ENCODE peak calls at places on chromosome X, in four cellular contexts. O is brain microvascular endothelial cell, Q is fibroblast of lung, K is germinal center. V is an unnamed sample.
A peak's percentile ranks its signal among the peaks of the same experiment; 100 is the strongest.

GRCh38 chrX:55709735-55710134 is 7.8 kb upstream of the RRAGB start:
- DNase-seq in O (no peak), Q (no peak), K (no peak), V (no peak)

GRCh38 chrX:53440101-53440500 is 5.9 kb upstream of the HSD17B10 start:
- DNase-seq in O (no peak), Q (no peak), K (no peak), V (no peak)

GRCh38 chrX:56798866-56799864 is 70.1 kb downstream of the NBDY start:
- DNase-seq in O (no peak), Q (no peak), K (no peak), V (no peak)

GRCh38 chrX:153646620-153647373 is at the start of gene DUSP9:
- DNase-seq in O (no peak), Q (peak; percentile 21), K (no peak), V (peak; percentile 69)

GRCh38 chrX:46573331-46573895 is at the start of gene CHST7:
- DNase-seq in O (peak; percentile 53), Q (peak; percentile 75), K (peak; percentile 49), V (peak; percentile 69)

GRCh38 chrX:130704053-130705038 is 198.7 kb downstream of the ENOX2 start:
- DNase-seq in O (peak; percentile 12), Q (peak; percentile 47), K (no peak), V (peak; percentile 9)

GRCh38 chrX:134452591-134452990 is 7.4 kb upstream of the HPRT1 start:
- DNase-seq in O (no peak), Q (no peak), K (no peak), V (no peak)

GRCh38 chrX:103253608-103254007 is 1.3 kb downstream of the TCEAL8 start:
- DNase-seq in O (no peak), Q (peak; percentile 4), K (no peak), V (no peak)

GRCh38 chrX:31551913-31552312 is 480.1 kb upstream of the FTHL17 start:
- DNase-seq in O (no peak), Q (no peak), K (no peak), V (no peak)

GRCh38 chrX:128754130-128754529 is 701.9 kb upstream of the ACTRT1 start:
- DNase-seq in O (no peak), Q (no peak), K (no peak), V (no peak)

GRCh38 chrX:124426273-124426672 is 79.9 kb downstream of the SH2D1A start:
- DNase-seq in O (no peak), Q (no peak), K (no peak), V (no peak)

GRCh38 chrX:38800981-38801845 is at the start of gene MID1IP1:
- DNase-seq in O (peak; percentile 91), Q (peak; percentile 89), K (peak; percentile 80), V (peak; percentile 89)

GRCh38 chrX:97167333-97167732 is 283.6 kb downstream of the RPA4 start:
- DNase-seq in O (no peak), Q (no peak), K (no peak), V (no peak)

GRCh38 chrX:7132335-7133035 is 15.0 kb upstream of the STS start:
- DNase-seq in O (peak; percentile 86), Q (peak; percentile 79), K (peak; percentile 11), V (peak; percentile 56)

GRCh38 chrX:15418041-15418706 is 34.0 kb upstream of the VEGFD start:
- DNase-seq in O (no peak), Q (peak; percentile 81), K (no peak), V (no peak)

GRCh38 chrX:133984857-133985163 is 584 bp downstream of the GPC3 start:
- DNase-seq in O (no peak), Q (no peak), K (no peak), V (no peak)

GRCh38 chrX:40843643-40844042 is 108.3 kb upstream of the MED14 start:
- DNase-seq in O (no peak), Q (peak; percentile 14), K (no peak), V (no peak)

GRCh38 chrX:103941201-103941975 is 21.0 kb upstream of the TMSB15B start:
- DNase-seq in O (no peak), Q (peak; percentile 43), K (peak; percentile 23), V (peak; percentile 27)

GRCh38 chrX:153886915-153887314 is 942 bp upstream of the L1CAM start:
- DNase-seq in O (no peak), Q (no peak), K (no peak), V (peak; percentile 37)

GRCh38 chrX:30939928-30940327 is 50.9 kb upstream of the TAB3 start:
- DNase-seq in O (no peak), Q (no peak), K (no peak), V (no peak)

GRCh38 chrX:68826113-68826980 is 2.5 kb upstream of the EFNB1 start:
- DNase-seq in O (no peak), Q (no peak), K (no peak), V (no peak)

GRCh38 chrX:107565916-107566602 is 62.3 kb upstream of the PRPS1 start:
- DNase-seq in O (peak; percentile 64), Q (peak; percentile 84), K (no peak), V (peak; percentile 61)

GRCh38 chrX:47687249-47687648 is 28.3 kb upstream of the UXT start:
- DNase-seq in O (no peak), Q (no peak), K (no peak), V (peak; percentile 5)

GRCh38 chrX:42678133-42678532 is 99.8 kb downstream of the PPP1R2C start:
- DNase-seq in O (peak; percentile 27), Q (peak; percentile 6), K (no peak), V (no peak)

GRCh38 chrX:20593836-20594235 is 327.1 kb upstream of the RPS6KA3 start:
- DNase-seq in O (no peak), Q (no peak), K (no peak), V (no peak)

GRCh38 chrX:15436220-15436619 is 52.0 kb upstream of the VEGFD start:
- DNase-seq in O (no peak), Q (no peak), K (no peak), V (no peak)

GRCh38 chrX:97229318-97229717 is 345.6 kb downstream of the RPA4 start:
- DNase-seq in O (no peak), Q (no peak), K (no peak), V (no peak)

GRCh38 chrX:45591650-45592049 is 391.0 kb upstream of the DIPK2B start:
- DNase-seq in O (no peak), Q (no peak), K (no peak), V (no peak)

GRCh38 chrX:55801811-55802210 is 84.3 kb downstream of the RRAGB start:
- DNase-seq in O (no peak), Q (no peak), K (no peak), V (no peak)

GRCh38 chrX:45667666-45668065 is 467.0 kb upstream of the DIPK2B start:
- DNase-seq in O (no peak), Q (peak; percentile 40), K (no peak), V (peak; percentile 8)

GRCh38 chrX:102808336-102808735 is 87.8 kb downstream of the GPRASP3 start:
- DNase-seq in O (no peak), Q (peak; percentile 34), K (no peak), V (no peak)

GRCh38 chrX:65705439-65705838 is 38.0 kb downstream of the MSN start:
- DNase-seq in O (no peak), Q (no peak), K (no peak), V (no peak)

GRCh38 chrX:124028177-124028576 is 66.7 kb downstream of the STAG2 start:
- DNase-seq in O (peak; percentile 28), Q (peak; percentile 60), K (no peak), V (peak; percentile 1)

GRCh38 chrX:3811331-3812311 is 98.2 kb upstream of the PRKX start:
- DNase-seq in O (peak; percentile 12), Q (peak; percentile 39), K (peak; percentile 39), V (peak; percentile 26)

GRCh38 chrX:45986971-45987370 is 558.2 kb downstream of the ZNF674 start:
- DNase-seq in O (peak; percentile 19), Q (peak; percentile 11), K (no peak), V (peak; percentile 4)

GRCh38 chrX:53714580-53715335 is 28.2 kb upstream of the HUWE1 start:
- DNase-seq in O (peak; percentile 16), Q (peak; percentile 64), K (no peak), V (peak; percentile 60)

GRCh38 chrX:16594490-16594889 is 55.5 kb upstream of the S100G start:
- DNase-seq in O (no peak), Q (no peak), K (no peak), V (no peak)

GRCh38 chrX:123803331-123803983 is 56.4 kb upstream of the XIAP start:
- DNase-seq in O (peak; percentile 74), Q (peak; percentile 83), K (no peak), V (peak; percentile 85)

V was measured in Daoy.